ENCODE peak calls at places on chromosome 4, in ten cellular contexts. X, V, W, F, Z, S, E, G, U and O are unnamed samples.

GRCh38 chr4:169768385-169768784 is 10.6 kb upstream of the HPF1 start:
- DNase-seq in X (no peak), V (no peak), W (no peak), F (no peak), Z (no peak), S (no peak), E (no peak), G (no peak), U (no peak), O (no peak)

GRCh38 chr4:24131954-24132673 is 242.3 kb upstream of the PPARGC1A start:
- DNase-seq in X (no peak), V (no peak), W (no peak), F (no peak), Z (no peak), S (no peak), E (no peak), G (no peak), U (no peak), O (peak)

GRCh38 chr4:84971319-84971932 is 4.9 kb upstream of the WDFY3 start:
- DNase-seq in X (no peak), V (peak), W (peak), F (peak), Z (no peak), S (no peak), E (peak), G (no peak), U (no peak), O (peak)

GRCh38 chr4:189600598-189601435 is 339.9 kb upstream of the FRG1 start:
- DNase-seq in X (no peak), V (no peak), W (no peak), F (no peak), Z (no peak), S (no peak), E (no peak), G (no peak), U (no peak), O (peak)

GRCh38 chr4:47490550-47490949 is 5.5 kb downstream of the ATP10D start:
- DNase-seq in X (no peak), V (peak), W (no peak), F (peak), Z (no peak), S (no peak), E (peak), G (no peak), U (no peak), O (peak)

GRCh38 chr4:132592340-132592739 is 556.8 kb upstream of the PCDH10 start:
- DNase-seq in X (no peak), V (no peak), W (no peak), F (no peak), Z (no peak), S (no peak), E (no peak), G (no peak), U (no peak), O (peak)

GRCh38 chr4:13833171-13833804 is 205.8 kb upstream of the BOD1L1 start:
- DNase-seq in X (no peak), V (no peak), W (no peak), F (peak), Z (no peak), S (no peak), E (no peak), G (no peak), U (no peak), O (no peak)

GRCh38 chr4:10093801-10094552 is 22.6 kb downstream of the WDR1 start:
- DNase-seq in X (no peak), V (no peak), W (no peak), F (peak), Z (no peak), S (no peak), E (no peak), G (no peak), U (no peak), O (no peak)

GRCh38 chr4:151228196-151229119 is 48.5 kb upstream of the PRSS48 start:
- DNase-seq in X (no peak), V (no peak), W (no peak), F (no peak), Z (no peak), S (no peak), E (no peak), G (no peak), U (no peak), O (no peak)